ENCODE peak calls at places on chromosome 14, in nine cellular contexts. Q is A549, N is uterus, A is transverse colon, Z is stomach, S is breast epithelium, D is HCT116, J is suprapubic skin, O is right lobe of liver. L is an unnamed sample.

GRCh38 chr14:21056520-21057163 is 980 bp upstream of the RNASE8 start:
- DNase-seq in J (no peak), N (no peak), Z (no peak), S (no peak), D (no peak), O (no peak), Q (no peak), A (peak; percentile 85), L (no peak)

GRCh38 chr14:76829016-76829365 is 2.8 kb downstream of the LRRC74A start:
- DNase-seq in Z (no peak), S (no peak), Q (no peak), A (no peak), O (no peak), N (no peak), J (no peak), D (no peak), L (no peak)

GRCh38 chr14:64501326-64502171 is 2.1 kb downstream of the ZBTB25 start:
- DNase-seq in Q (peak; percentile 53), N (peak; percentile 86), S (no peak), O (peak; percentile 73), Z (peak; percentile 43), J (peak; percentile 72), A (peak; percentile 68), D (no peak), L (peak; percentile 50)

GRCh38 chr14:61171687-61172086 is 109.5 kb downstream of the TMEM30B start:
- DNase-seq in Z (no peak), A (no peak), Q (no peak), S (no peak), O (no peak), N (no peak), J (no peak), D (no peak), L (no peak)

GRCh38 chr14:78758333-78758732 is 588.2 kb downstream of the NRXN3 start:
- DNase-seq in J (no peak), D (peak; percentile 4), S (no peak), Q (peak; percentile 56), A (no peak), Z (no peak), O (no peak), N (no peak), L (no peak)

GRCh38 chr14:81337073-81337472 is 63.1 kb downstream of the STON2 start:
- DNase-seq in D (no peak), Z (no peak), N (no peak), S (no peak), J (no peak), Q (no peak), O (no peak), A (no peak), L (no peak)

GRCh38 chr14:21347201-21347600 is 36.6 kb downstream of the SUPT16H start:
- DNase-seq in N (no peak), A (no peak), Q (no peak), D (no peak), S (no peak), Z (no peak), O (no peak), J (no peak), L (no peak)

GRCh38 chr14:53412819-53413664 is 259.9 kb upstream of the DDHD1 start:
- DNase-seq in N (no peak), J (no peak), S (no peak), Z (no peak), O (no peak), Q (peak; percentile 19), D (no peak), A (no peak), L (no peak)

GRCh38 chr14:90554341-90554740 is 157.5 kb downstream of the CALM1 start:
- DNase-seq in S (peak; percentile 86), J (no peak), O (no peak), Q (no peak), D (no peak), A (no peak), Z (peak; percentile 85), N (no peak), L (no peak)

GRCh38 chr14:26828741-26829140 is 230.9 kb upstream of the NOVA1 start:
- DNase-seq in N (no peak), Z (no peak), A (no peak), J (no peak), Q (no peak), D (no peak), O (no peak), S (no peak), L (no peak)

GRCh38 chr14:29584992-29585391 is 342.7 kb downstream of the PRKD1 start:
- DNase-seq in Z (no peak), J (no peak), Q (peak; percentile 38), N (no peak), A (peak; percentile 8), D (no peak), O (peak; percentile 64), S (no peak), L (no peak)

GRCh38 chr14:61406670-61407069 is 85.3 kb downstream of the PRKCH start:
- DNase-seq in S (no peak), N (no peak), Z (no peak), A (no peak), O (no peak), D (no peak), J (no peak), Q (no peak), L (no peak)

GRCh38 chr14:74579447-74580274 is 32.4 kb downstream of the LTBP2 start:
- DNase-seq in Z (no peak), A (no peak), S (no peak), N (no peak), O (peak; percentile 49), D (peak; percentile 62), J (no peak), Q (peak; percentile 89), L (no peak)

GRCh38 chr14:99718811-99719192 is 34.7 kb downstream of the CYP46A1 start:
- DNase-seq in S (no peak), Z (no peak), D (no peak), A (no peak), N (no peak), Q (no peak), O (no peak), J (no peak), L (peak; percentile 6)

GRCh38 chr14:75069021-75069810 is at the start of gene ZC2HC1C:
- DNase-seq in J (peak; percentile 97), S (peak; percentile 96), A (peak; percentile 97), Z (peak; percentile 97), D (peak; percentile 64), Q (peak; percentile 91), O (peak; percentile 97), N (peak; percentile 95), L (peak; percentile 74)

GRCh38 chr14:78997811-78998210 is 827.6 kb downstream of the NRXN3 start:
- DNase-seq in O (no peak), Q (no peak), A (peak; percentile 17), S (no peak), J (no peak), Z (no peak), D (no peak), N (peak; percentile 19), L (no peak)

GRCh38 chr14:20468773-20469241 is 399 bp upstream of the PNP start:
- DNase-seq in S (no peak), Q (no peak), O (no peak), N (peak; percentile 26), D (no peak), J (no peak), A (no peak), Z (no peak), L (no peak)

GRCh38 chr14:101335061-101335661 is 226.1 kb upstream of the DIO3 start:
- DNase-seq in D (no peak), O (peak; percentile 75), Z (no peak), J (no peak), A (no peak), Q (no peak), N (no peak), S (no peak), L (peak; percentile 53)

GRCh38 chr14:66623838-66624237 is 115.9 kb downstream of the GPHN start:
- DNase-seq in N (no peak), O (no peak), Q (no peak), Z (no peak), A (no peak), J (no peak), D (no peak), S (no peak), L (no peak)

GRCh38 chr14:66624319-66624937 is 116.5 kb downstream of the GPHN start:
- DNase-seq in A (peak; percentile 35), J (no peak), S (no peak), N (no peak), Z (peak; percentile 71), Q (peak; percentile 72), O (no peak), D (peak; percentile 48), L (peak; percentile 60)

DNA sequence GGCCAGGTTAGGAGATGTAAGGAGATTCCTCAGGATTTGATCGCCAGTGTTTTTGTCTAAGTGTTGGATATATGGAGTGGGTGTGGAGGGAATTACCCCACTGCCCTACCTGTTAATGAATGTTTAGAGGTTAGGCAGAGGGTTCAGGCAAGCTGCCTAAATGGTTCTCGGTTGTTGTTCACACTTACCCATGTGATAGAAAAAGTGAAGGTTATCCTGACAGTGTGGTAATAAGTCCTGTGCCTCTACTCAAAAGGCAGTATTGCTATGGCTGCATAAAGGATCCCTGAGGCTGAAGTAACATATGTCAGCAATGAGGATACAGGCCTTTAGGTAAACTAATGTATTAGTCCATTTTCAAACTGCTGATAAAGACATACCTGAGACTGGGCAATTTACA is 112.0 kb downstream of the GPHN start:
- DNase-seq in Q (no peak), N (no peak), A (no peak), J (no peak), S (no peak), O (no peak), D (no peak), Z (no peak), L (no peak)
- H3K4me3 ChIP-seq in Q (no peak overlapping the region), N (no peak overlapping the region), A (no peak overlapping the region), J (no peak overlapping the region), S (no peak overlapping the region), O (no peak overlapping the region), D (no peak overlapping the region), Z (no peak overlapping the region), L (no peak overlapping the region)

GRCh38 chr14:72479471-72479931 is 414.4 kb downstream of the DPF3 start:
- DNase-seq in Q (no peak), S (no peak), O (no peak), J (no peak), N (no peak), Z (no peak), A (no peak), D (no peak), L (no peak)
- H3K4me1 ChIP-seq in Q (no peaks in the 10 kb centered on the region), S (no peaks in the 10 kb centered on the region), O (peaks cover 3% of the 10 kb centered on the region), J (peaks cover 7% of the 10 kb centered on the region), N (no peaks in the 10 kb centered on the region), Z (no peaks in the 10 kb centered on the region), A (no peaks in the 10 kb centered on the region), D (peaks cover 30% of the 10 kb centered on the region), L (no peaks in the 10 kb centered on the region)

GRCh38 chr14:105710119-105711057 is 184.0 kb downstream of the TMEM121 start:
- DNase-seq in J (no peak), S (no peak), A (no peak), N (no peak), O (no peak), Z (no peak), Q (no peak), D (no peak), L (no peak)
- TF ChIP-seq POLR2A in J (no peak), S (no peak), A (no peak), N (no peak), O (no peak), Z (no peak), Q (no peak), D (no peak), L (no peak)

DNA sequence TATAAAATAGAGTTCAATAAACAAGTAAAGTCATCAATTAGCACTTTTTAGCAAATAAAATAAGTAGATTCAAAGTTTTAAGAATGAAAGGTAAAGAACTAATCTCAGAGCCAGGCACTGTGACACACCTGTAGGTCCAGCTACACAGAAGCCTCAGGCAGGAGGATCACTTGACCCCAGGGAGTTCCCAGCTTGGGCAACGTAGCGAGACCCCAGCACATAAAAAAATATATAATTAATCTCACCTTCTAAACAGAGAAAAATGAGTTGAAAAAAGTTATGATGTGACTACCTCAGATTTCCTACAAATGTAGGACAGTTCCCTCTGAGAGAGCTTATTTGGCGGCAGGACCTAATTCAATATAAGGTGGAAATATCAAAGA is 19.3 kb downstream of the DAD1 start:
- DNase-seq in Q (no peak), J (no peak), D (no peak), S (no peak), A (no peak), Z (no peak), N (no peak), O (no peak), L (no peak)
- H3K4me3 ChIP-seq in Q (no peak overlapping the region), J (no peak overlapping the region), D (no peak overlapping the region), S (no peak overlapping the region), A (no peak overlapping the region), Z (no peak overlapping the region), N (no peak overlapping the region), O (no peak overlapping the region), L (no peak overlapping the region)

L was measured in Peyer's patch.